ENCODE peak calls at places on chromosomes 13 and 19, in five cellular contexts. L, R, P, N and C are unnamed samples.
A peak's percentile ranks its signal among the peaks of the same experiment; 100 is the strongest.

GRCh38 chr13:24348797-24349515 is 39.6 kb downstream of the C1QTNF9 start:
- DNase-seq in L (no peak), R (peak; percentile 94), P (no peak), N (no peak), C (no peak)

GRCh38 chr13:36057041-36057440 is 74.1 kb downstream of the DCLK1 start:
- DNase-seq in L (no peak), R (no peak), P (no peak), N (no peak), C (no peak)

GRCh38 chr19:35027851-35028599 is 2.2 kb upstream of the SCN1B start:
- DNase-seq in L (no peak), R (no peak), P (no peak), N (no peak), C (peak; percentile 77)

GRCh38 chr13:110913911-110914292 is 967 bp downstream of the ANKRD10 start:
- DNase-seq in L (no peak), R (no peak), P (no peak), N (no peak), C (no peak)

GRCh38 chr19:5545051-5545450 is 22.7 kb downstream of the TINCR start:
- DNase-seq in L (no peak), R (no peak), P (no peak), N (no peak), C (no peak)

GRCh38 chr19:18437481-18438330 is at the start of gene ISYNA1:
- DNase-seq in L (no peak), R (peak; percentile 66), P (peak; percentile 68), N (peak; percentile 82), C (peak; percentile 89)

GRCh38 chr19:16880884-16881554 is 7.8 kb upstream of the F2RL3 start:
- DNase-seq in L (no peak), R (no peak), P (no peak), N (no peak), C (peak; percentile 41)

GRCh38 chr13:68810660-68811059 is 1297.0 kb upstream of the ATXN8OS start:
- DNase-seq in L (no peak), R (no peak), P (no peak), N (no peak), C (no peak)

GRCh38 chr13:102847272-102848234 is 1.7 kb downstream of the ERCC5 start:
- DNase-seq in L (no peak), R (peak; percentile 13), P (no peak), N (no peak), C (no peak)

GRCh38 chr19:47495478-47496372 is 11.7 kb upstream of the KPTN start:
- DNase-seq in L (no peak), R (no peak), P (no peak), N (no peak), C (peak; percentile 24)

GRCh38 chr19:37654525-37654832 is 786 bp downstream of the ZFP30 start:
- DNase-seq in L (no peak), R (no peak), P (peak; percentile 1), N (no peak), C (no peak)

DNA sequence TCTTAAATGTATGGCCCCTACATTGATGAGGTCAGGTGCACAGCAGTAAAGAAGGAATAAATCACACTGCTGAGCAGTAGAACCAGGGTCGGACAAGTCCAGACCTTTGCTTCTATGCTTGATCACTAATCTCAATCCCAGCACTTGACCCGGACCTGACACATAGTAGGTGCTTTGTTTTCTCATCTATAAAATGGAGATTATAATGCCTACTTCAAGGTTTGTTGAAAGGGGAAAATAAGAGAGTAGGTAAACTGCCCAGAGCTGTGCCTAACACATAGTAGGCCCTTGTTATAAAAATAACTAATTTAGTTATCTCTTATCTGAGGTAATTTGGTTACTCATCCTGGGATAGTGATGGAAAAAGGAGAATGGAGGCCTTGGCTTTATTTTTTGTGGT is 125.0 kb downstream of the RXFP2 start:
- DNase-seq in L (no peak), R (no peak), P (no peak), N (no peak), C (no peak)
- H3K4me1 ChIP-seq in L (no peaks in the 10 kb centered on the region), R (no peaks in the 10 kb centered on the region), P (no peaks in the 10 kb centered on the region), N (no peaks in the 10 kb centered on the region), C (no peaks in the 10 kb centered on the region)

GRCh38 chr13:75867718-75868117 is 231.6 kb downstream of the LMO7 start:
- DNase-seq in L (no peak), R (no peak), P (no peak), N (no peak), C (no peak)

GRCh38 chr13:75871059-75871458 is 234.9 kb downstream of the LMO7 start:
- DNase-seq in L (no peak), R (no peak), P (no peak), N (no peak), C (no peak)

GRCh38 chr13:75869981-75870380 is 233.9 kb downstream of the LMO7 start:
- DNase-seq in L (no peak), R (no peak), P (no peak), N (no peak), C (no peak)

GRCh38 chr13:75872970-75873369 is 236.8 kb downstream of the LMO7 start:
- DNase-seq in L (no peak), R (no peak), P (no peak), N (no peak), C (no peak)

DNA sequence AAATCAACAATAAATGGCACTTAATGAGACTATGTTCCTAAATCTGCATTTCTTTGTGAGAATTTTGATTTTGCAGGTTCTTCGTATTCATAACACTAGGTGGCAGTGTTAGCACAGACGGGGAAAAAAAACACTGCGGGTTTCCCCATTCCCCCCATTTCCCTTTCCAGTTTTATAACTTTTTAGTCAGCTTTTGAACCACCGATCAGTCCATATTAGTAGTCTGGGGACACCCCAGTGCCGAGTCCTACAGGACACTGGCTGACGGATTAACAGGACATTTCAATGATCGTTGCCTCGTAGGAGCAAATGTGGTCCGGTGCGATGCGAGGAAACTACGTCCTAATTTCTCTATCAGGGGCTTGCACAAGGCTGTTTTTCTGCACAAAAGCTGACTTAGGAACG is 234.3 kb downstream of the LMO7 start:
- DNase-seq in L (no peak), R (no peak), P (no peak), N (no peak), C (no peak)
- H3K4me3 ChIP-seq in L (peak overlapping the region; percentile 64), R (no peak overlapping the region), P (peak overlapping the region; percentile 56), N (peak overlapping the region; percentile 40), C (peak overlapping the region; percentile 74)

DNA sequence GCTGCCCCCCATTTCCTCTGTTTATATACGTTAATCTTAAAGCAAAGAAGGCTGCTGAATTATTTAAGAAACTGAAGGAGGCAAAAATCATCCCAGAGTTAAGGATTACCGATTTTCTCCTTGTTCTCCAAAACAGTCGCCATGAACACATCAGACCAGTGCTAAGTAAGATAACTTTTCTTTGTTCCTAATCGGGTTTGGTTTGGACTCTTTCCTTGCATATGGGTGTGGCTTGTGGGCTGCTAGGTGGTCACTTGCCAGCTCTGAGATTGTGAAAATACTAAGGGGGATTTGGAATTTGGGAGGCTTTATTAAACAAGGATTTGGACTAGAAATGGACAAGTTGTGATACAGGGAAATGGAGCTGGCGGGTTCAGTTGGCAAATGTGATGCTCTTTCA is 212.1 kb downstream of the OXGR1 start:
- DNase-seq in L (no peak), R (no peak), P (no peak), N (no peak), C (peak; percentile 53)
- H3K27ac ChIP-seq in L (no peak overlapping the region), R (no peak overlapping the region), P (no peak overlapping the region), N (no peak overlapping the region), C (peak overlapping the region; percentile 29)

DNA sequence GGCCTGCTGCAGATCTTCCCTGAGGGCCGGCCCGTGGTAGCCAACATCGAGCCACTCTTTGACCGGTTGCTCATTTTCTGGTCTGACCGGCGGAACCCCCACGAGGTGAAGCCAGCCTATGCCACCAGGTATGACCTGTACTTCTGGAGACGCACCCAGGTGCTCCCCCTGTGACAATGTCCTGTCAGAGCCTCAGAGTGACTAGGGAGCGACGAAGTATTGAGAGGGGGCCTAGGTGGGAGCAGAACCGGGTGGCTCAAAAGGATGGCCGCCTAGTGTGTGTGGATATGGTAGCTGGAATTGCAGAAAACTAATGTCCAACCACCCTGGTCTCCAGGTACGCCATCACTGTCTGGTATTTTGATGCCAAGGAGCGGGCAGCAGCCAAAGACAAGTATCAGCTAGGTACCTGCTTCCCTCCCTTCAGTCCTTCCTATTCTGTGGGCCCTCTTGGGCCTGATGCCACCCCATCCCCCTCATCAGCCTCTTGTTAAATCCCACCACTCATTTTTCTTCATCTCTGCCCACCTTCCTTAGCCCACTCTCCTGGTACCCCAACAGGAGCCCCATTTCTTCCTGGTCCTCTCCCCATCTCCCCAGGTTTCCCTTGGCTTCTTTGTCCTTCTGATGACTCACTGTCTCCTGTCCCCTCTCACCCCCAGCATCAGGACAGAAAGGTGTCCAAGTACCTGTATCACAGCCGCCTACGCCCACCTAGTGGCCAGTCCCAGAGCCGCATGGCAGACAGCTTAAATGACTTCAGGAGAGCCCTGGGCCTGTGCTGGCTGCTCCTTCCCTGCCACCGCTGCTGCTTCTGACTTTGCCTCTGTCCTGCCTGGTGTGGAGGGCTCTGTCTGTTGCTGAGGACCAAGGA is 8.4 kb downstream of the EGLN2 start:
- DNase-seq in L (no peak), R (no peak), P (no peak), N (no peak), C (no peak)
- H3K4me1 ChIP-seq in L (peaks cover 51% of the 10 kb centered on the region), R (peaks cover 77% of the 10 kb centered on the region), P (peaks cover 76% of the 10 kb centered on the region), N (peaks cover 52% of the 10 kb centered on the region), C (peaks cover 42% of the 10 kb centered on the region)